ENCODE peak calls at places on chromosomes 7 and 10, in seven cellular contexts. G, Z, H, Q, P, N and L are unnamed samples.

GRCh38 chr10:71878327-71879034 is 27.4 kb upstream of the PSAP start:
- DNase-seq in G (no peak), Z (no peak), H (no peak), Q (no peak), P (peak), N (no peak), L (peak)

GRCh38 chr7:43577485-43577951 is 5.4 kb upstream of the STK17A start:
- DNase-seq in G (no peak), Z (peak), H (peak), Q (no peak), P (peak), N (no peak), L (no peak)

GRCh38 chr10:104040862-104041789 is 44.6 kb downstream of the COL17A1 start:
- DNase-seq in G (no peak), Z (no peak), H (no peak), Q (no peak), P (peak), N (no peak), L (no peak)

GRCh38 chr7:108030536-108030935 is 27.6 kb upstream of the LAMB1 start:
- DNase-seq in G (no peak), Z (peak), H (peak), Q (no peak), P (no peak), N (no peak), L (no peak)

GRCh38 chr7:74284781-74285259 is 4.4 kb upstream of the CLIP2 start:
- DNase-seq in G (no peak), Z (no peak), H (no peak), Q (no peak), P (peak), N (no peak), L (peak)

GRCh38 chr10:130491011-130491697 is 355.0 kb downstream of the GLRX3 start:
- DNase-seq in G (no peak), Z (no peak), H (no peak), Q (no peak), P (no peak), N (no peak), L (no peak)

GRCh38 chr10:101580486-101581399 is 7.3 kb downstream of the POLL start:
- DNase-seq in G (peak), Z (no peak), H (no peak), Q (no peak), P (peak), N (no peak), L (peak)

GRCh38 chr10:50740351-50740688 is 584 bp downstream of the ASAH2B start:
- DNase-seq in G (peak), Z (peak), H (peak), Q (no peak), P (no peak), N (no peak), L (peak)

GRCh38 chr7:8908889-8909288 is 475.5 kb downstream of the NXPH1 start:
- DNase-seq in G (peak), Z (no peak), H (no peak), Q (no peak), P (no peak), N (no peak), L (no peak)

GRCh38 chr10:43369921-43370320 is 1.5 kb upstream of the FXYD4 start:
- DNase-seq in G (no peak), Z (no peak), H (no peak), Q (no peak), P (no peak), N (no peak), L (no peak)

GRCh38 chr10:79392020-79392398 is 44.7 kb downstream of the PPIF start:
- DNase-seq in G (no peak), Z (no peak), H (no peak), Q (peak), P (no peak), N (no peak), L (no peak)

GRCh38 chr10:79335094-79335469 is 12.2 kb upstream of the PPIF start:
- DNase-seq in G (no peak), Z (no peak), H (no peak), Q (no peak), P (no peak), N (no peak), L (no peak)

GRCh38 chr10:71401056-71401455 is 4.3 kb downstream of the CDH23 start:
- DNase-seq in G (no peak), Z (no peak), H (no peak), Q (no peak), P (peak), N (no peak), L (no peak)

GRCh38 chr7:149126662-149127321 is 668 bp upstream of the ZNF425 start:
- DNase-seq in G (peak), Z (peak), H (peak), Q (peak), P (peak), N (no peak), L (peak)

GRCh38 chr7:64685741-64686140 is 19.8 kb downstream of the ZNF107 start:
- DNase-seq in G (no peak), Z (no peak), H (no peak), Q (no peak), P (no peak), N (no peak), L (no peak)
- H3K27ac ChIP-seq in G (no peak), Z (no peak), H (no peak), Q (no peak), P (no peak), N (no peak), L (no peak)

GRCh38 chr10:21399392-21400015 is 126.0 kb downstream of the SKIDA1 start:
- DNase-seq in G (no peak), Z (peak), H (peak), Q (no peak), P (no peak), N (no peak), L (no peak)
- H3K9ac ChIP-seq in G (no peak), Z (no peak), H (peak), Q (no peak), P (no peak), N (no peak), L (no peak)

GRCh38 chr10:27779462-27779861 is 33.8 kb upstream of the MKX start:
- DNase-seq in G (no peak), Z (no peak), H (peak), Q (no peak), P (no peak), N (no peak), L (no peak)

GRCh38 chr10:27784272-27784671 is 38.7 kb upstream of the MKX start:
- DNase-seq in G (peak), Z (no peak), H (no peak), Q (no peak), P (no peak), N (no peak), L (no peak)

DNA sequence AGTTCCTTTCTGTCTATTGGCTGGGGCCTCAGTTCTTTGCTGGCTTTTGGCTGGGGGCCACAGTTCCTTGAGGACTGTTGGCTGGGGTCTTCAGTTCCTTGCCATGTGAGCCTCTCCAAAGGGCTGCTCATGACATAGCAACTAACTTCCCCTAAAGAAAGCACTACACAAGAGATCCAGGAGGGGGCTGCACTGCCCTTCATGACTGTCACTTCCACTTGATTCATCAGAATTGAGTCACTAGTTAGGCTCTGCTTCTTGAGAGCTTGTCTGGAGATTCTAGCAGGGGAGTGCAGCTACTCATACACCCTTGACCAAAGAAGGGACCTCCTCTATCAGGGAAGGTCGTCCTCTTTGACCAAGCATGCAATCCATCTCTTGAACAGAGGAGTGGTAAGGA is 38.0 kb upstream of the MKX start:
- DNase-seq in G (peak), Z (peak), H (peak), Q (no peak), P (peak), N (peak), L (peak)
- TF ChIP-seq CTCF in G (peak), Z (no peak), H (peak), Q (peak), P (peak), N (peak), L (peak)

DNA sequence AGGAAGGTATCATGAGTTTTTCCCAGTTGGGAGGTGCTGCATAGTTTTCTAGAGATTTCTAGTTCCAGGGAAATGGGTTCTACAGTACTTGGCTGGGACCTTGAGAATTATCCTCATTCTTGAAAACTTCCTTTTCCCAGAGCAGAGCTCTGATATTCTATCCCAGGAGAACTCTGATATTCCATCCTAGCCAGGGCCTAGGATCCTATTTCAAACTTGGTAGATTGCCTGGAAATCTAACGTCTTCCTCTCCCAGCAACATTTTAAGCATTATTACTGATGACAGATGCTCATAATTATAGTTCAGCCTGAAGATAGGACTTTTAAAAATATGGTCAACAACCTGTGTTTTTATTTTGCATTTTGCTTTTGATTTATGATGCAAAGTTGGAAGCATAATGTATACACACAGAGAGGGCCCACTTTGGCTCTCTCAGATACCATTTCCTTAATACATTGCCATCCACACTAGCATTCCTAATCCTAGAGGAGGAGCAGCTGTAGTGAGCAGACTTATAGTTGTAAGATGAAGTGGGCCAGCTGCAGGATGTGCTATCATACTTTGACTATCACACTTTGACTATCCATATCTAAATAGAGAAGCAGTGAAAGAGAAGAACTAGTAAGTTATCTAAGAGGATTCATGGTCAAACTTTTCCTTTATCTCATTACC is 457.4 kb upstream of the TPK1 start:
- DNase-seq in G (no peak), Z (no peak), H (no peak), Q (no peak), P (no peak), N (no peak), L (no peak)
- H3K27ac ChIP-seq in G (no peak), Z (no peak), H (no peak), Q (no peak), P (no peak), N (no peak), L (no peak)

DNA sequence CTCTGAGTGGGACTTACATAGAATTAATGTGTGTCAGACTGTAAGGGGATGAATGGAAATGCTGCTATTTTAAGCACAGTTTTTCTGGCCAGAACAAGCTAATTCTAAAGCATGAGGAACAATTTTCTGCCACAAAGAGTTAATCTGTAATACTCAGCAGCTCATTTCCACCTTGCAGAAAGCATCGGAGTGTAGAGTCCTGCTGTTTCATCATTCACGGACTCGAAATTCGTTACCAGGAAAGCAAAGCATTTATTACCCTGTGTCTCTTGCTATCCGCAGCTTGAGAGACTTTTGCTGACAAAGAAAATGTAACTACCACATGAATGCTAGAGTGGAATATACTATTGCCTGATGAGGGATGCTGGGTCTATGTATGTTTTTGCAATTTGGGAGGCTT is 213.0 kb downstream of the CELF2 start:
- DNase-seq in G (no peak), Z (no peak), H (no peak), Q (no peak), P (no peak), N (no peak), L (no peak)
- H3K9ac ChIP-seq in G (no peak), Z (no peak), H (no peak), Q (no peak), P (no peak), N (no peak), L (no peak)

GRCh38 chr7:142739927-142740492 is 9.3 kb upstream of the PRSS1 start:
- DNase-seq in G (peak), Z (no peak), H (no peak), Q (no peak), P (no peak), N (peak), L (no peak)
- TF ChIP-seq CTCF in G (peak), Z (no peak), H (no peak), Q (peak), P (peak), N (no peak), L (no peak)

GRCh38 chr7:47556511-47557180 is 25.3 kb downstream of the TNS3 start:
- DNase-seq in G (no peak), Z (peak), H (no peak), Q (no peak), P (no peak), N (no peak), L (no peak)

GRCh38 chr7:47557986-47558670 is 23.8 kb downstream of the TNS3 start:
- DNase-seq in G (no peak), Z (no peak), H (no peak), Q (no peak), P (peak), N (peak), L (peak)

GRCh38 chr7:47559306-47560220 is 22.3 kb downstream of the TNS3 start:
- DNase-seq in G (no peak), Z (no peak), H (no peak), Q (no peak), P (no peak), N (no peak), L (no peak)

GRCh38 chr7:47553309-47553708 is 28.6 kb downstream of the TNS3 start:
- DNase-seq in G (no peak), Z (peak), H (peak), Q (no peak), P (no peak), N (no peak), L (no peak)

DNA sequence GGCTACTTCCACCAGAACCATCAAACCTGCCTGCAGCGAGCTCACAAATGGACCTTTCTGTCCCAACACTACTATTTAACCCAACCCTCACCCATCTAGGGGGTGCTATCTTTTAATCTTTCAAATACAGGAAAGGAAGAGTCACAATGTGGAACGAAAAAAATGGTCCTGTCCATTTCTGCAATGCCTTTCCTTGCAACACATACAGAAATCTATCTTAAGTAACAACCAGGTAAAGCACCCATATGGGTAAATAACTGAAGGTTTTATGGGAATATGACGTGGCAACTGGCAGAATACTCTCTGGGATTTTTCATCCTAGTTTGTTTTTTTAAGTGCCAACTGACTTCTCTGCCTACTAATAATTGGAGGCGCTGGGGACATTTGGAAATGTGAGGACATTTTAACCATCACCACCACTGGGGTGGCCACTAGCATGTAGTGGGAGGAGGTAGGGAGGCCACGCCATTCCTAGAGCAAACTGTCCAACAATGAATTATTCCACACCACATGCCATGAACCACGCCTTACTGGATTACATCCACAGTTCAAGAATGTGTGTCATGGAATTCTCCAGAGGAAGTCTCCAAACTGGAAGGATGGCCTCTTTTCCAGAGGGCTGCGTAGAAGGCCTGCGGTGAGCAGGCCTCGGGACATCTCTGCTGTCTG is 24.5 kb downstream of the TNS3 start:
- DNase-seq in G (no peak), Z (peak), H (peak), Q (no peak), P (no peak), N (no peak), L (no peak)
- H3K27ac ChIP-seq in G (no peak), Z (no peak), H (no peak), Q (no peak), P (no peak), N (peak), L (no peak)

GRCh38 chr10:34578468-34578867 is 236.6 kb downstream of the PARD3 start:
- DNase-seq in G (no peak), Z (no peak), H (no peak), Q (no peak), P (no peak), N (no peak), L (no peak)
- H3K9ac ChIP-seq in G (no peak), Z (no peak), H (no peak), Q (no peak), P (no peak), N (no peak), L (no peak)